ENCODE peak calls at places on chromosomes 16 and 17, in four cellular contexts. O, H, B and U are unnamed samples.

GRCh38 chr16:79767597-79768280 is 167.2 kb upstream of the MAF start:
- DNase-seq in O (no peak), B (no peak), H (no peak), U (no peak)

GRCh38 chr17:17269926-17270773 is 10.9 kb downstream of the COPS3 start:
- DNase-seq in H (no peak), O (no peak), B (no peak), U (no peak)

GRCh38 chr17:80942360-80943345 is 49.0 kb upstream of the CHMP6 start:
- DNase-seq in H (no peak), B (peak; percentile 91), O (peak; percentile 17), U (no peak)

GRCh38 chr16:27359051-27359450 is 42.9 kb upstream of the IL21R start:
- DNase-seq in B (no peak), O (no peak), H (no peak), U (no peak)

GRCh38 chr17:63015824-63016223 is 49.8 kb downstream of the TANC2 start:
- DNase-seq in O (no peak), H (no peak), B (no peak), U (no peak)

GRCh38 chr17:6948562-6948961 is 47.3 kb upstream of the ALOX12 start:
- DNase-seq in B (peak; percentile 13), H (no peak), O (no peak), U (no peak)

GRCh38 chr16:90078594-90078895 is 1.4 kb upstream of the PRDM7 start:
- DNase-seq in H (peak; percentile 29), B (no peak), O (no peak), U (no peak)

GRCh38 chr17:71208111-71208704 is 912.6 kb upstream of the SOX9 start:
- DNase-seq in H (no peak), O (no peak), B (no peak), U (no peak)

GRCh38 chr17:60134396-60135159 is 15.2 kb upstream of the CA4 start:
- DNase-seq in O (no peak), H (no peak), B (peak; percentile 57), U (no peak)

GRCh38 chr16:86222541-86222940 is 287.8 kb upstream of the FOXF1 start:
- DNase-seq in O (no peak), B (no peak), H (peak; percentile 35), U (no peak)

GRCh38 chr17:13046361-13046760 is 28.5 kb upstream of the ELAC2 start:
- DNase-seq in O (no peak), H (no peak), B (no peak), U (no peak)

GRCh38 chr16:2614761-2615191 is 67.5 kb upstream of the KCTD5 start:
- DNase-seq in O (no peak), H (no peak), B (no peak), U (no peak)

GRCh38 chr16:2339521-2340484 is 725 bp downstream of the ABCA3 start:
- DNase-seq in H (peak; percentile 61), O (no peak), B (peak; percentile 53), U (no peak)

GRCh38 chr16:4510131-4510530 is 28.4 kb downstream of the CDIP1 start:
- DNase-seq in B (no peak), O (no peak), H (no peak), U (no peak)

GRCh38 chr17:41864498-41864836 is 756 bp downstream of the KLHL11 start:
- DNase-seq in H (no peak), B (no peak), O (no peak), U (no peak)

GRCh38 chr17:18093616-18094408 is 6.1 kb downstream of the DRG2 start:
- DNase-seq in O (no peak), H (no peak), B (peak; percentile 50), U (no peak)

GRCh38 chr17:73123606-73124320 is 31.3 kb upstream of the SLC39A11 start:
- DNase-seq in O (no peak), B (no peak), H (no peak), U (no peak)

GRCh38 chr17:10617120-10617505 is 40.0 kb downstream of the MYH3 start:
- DNase-seq in B (no peak), O (no peak), H (no peak), U (no peak)

GRCh38 chr16:54050281-54051210 is 236.0 kb downstream of the IRX3 start:
- DNase-seq in H (no peak), O (no peak), B (no peak), U (no peak)

DNA sequence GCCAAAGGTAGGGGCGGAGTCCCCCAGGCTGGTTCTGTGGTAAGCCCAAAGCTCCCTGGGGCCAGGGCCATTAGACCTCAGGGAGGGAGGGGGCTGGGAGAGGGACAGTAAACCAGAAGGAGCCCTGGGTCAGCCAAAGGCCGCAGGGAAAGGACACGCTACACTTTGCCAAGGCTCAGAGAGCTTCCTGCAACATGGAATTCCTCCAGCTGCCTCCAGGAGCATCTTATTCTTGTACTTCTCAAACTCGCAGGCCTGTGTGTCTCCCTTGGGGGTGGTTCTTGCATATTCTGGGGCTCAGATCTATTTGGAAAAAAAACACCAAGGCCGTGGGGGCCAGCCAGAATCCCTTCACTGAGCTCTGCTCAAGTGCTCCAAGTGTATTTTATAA is 25.1 kb downstream of the AKAP1 start:
- DNase-seq in O (no peak), B (peak; percentile 63), H (no peak), U (no peak)
- TF ChIP-seq CTCF in O (no peak), B (no peak), H (peak; percentile 21), U (no peak)

GRCh38 chr16:87956771-87957279 is 5.6 kb downstream of the BANP start:
- DNase-seq in B (no peak), O (no peak), H (no peak), U (no peak)

GRCh38 chr16:87960851-87961250 is 9.6 kb downstream of the BANP start:
- DNase-seq in O (no peak), B (no peak), H (no peak), U (no peak)

GRCh38 chr16:87958632-87959031 is 7.4 kb downstream of the BANP start:
- DNase-seq in B (no peak), O (no peak), H (no peak), U (peak; percentile 55)

GRCh38 chr16:87957296-87958069 is 6.2 kb downstream of the BANP start:
- DNase-seq in H (no peak), O (no peak), B (no peak), U (no peak)

GRCh38 chr16:87959391-87959968 is 8.2 kb downstream of the BANP start:
- DNase-seq in O (no peak), H (no peak), B (no peak), U (no peak)
- TF ChIP-seq CTCF in O (no peak), H (no peak), B (no peak), U (no peak)

GRCh38 chr17:57584050-57584551 is 161.0 kb downstream of the CCDC182 start:
- DNase-seq in H (no peak), B (no peak), O (no peak), U (no peak)
- TF ChIP-seq CTCF in H (no peak), B (no peak), O (no peak), U (no peak)

DNA sequence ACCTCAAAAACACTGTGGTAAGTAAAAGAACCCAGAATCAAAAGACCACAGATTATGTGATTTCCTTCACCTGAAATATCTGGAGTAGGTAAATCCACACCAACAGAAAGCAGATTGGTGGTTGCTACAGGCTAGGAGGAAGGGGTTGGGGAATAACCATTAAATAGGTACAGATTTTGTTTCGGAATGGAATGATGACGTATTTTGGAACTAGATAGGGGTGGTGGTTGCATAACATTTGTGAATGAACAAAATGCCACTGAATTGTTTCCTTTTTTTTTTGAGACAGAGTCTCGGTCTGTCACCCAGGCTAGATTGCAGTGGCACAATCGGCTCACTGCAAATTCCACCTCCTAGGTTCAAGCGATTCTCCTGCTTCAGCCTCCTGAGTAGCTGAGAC is 100.9 kb upstream of the RBFOX1 start:
- DNase-seq in O (no peak), B (no peak), H (no peak), U (no peak)
- TF ChIP-seq CTCF in O (no peak), B (no peak), H (no peak), U (no peak)

GRCh38 chr17:76279742-76280287 is 14.7 kb downstream of the UBALD2 start:
- DNase-seq in H (no peak), O (no peak), B (no peak), U (no peak)
- TF ChIP-seq CTCF in H (peak; percentile 34), O (no peak), B (peak; percentile 2), U (no peak)

GRCh38 chr16:80852261-80852872 is 48.0 kb upstream of the CDYL2 start:
- DNase-seq in B (no peak), H (no peak), O (no peak), U (no peak)
- TF ChIP-seq CTCF in B (no peak), H (peak; percentile 62), O (no peak), U (peak; percentile 15)

GRCh38 chr16:70691223-70692129 is 5.6 kb upstream of the MTSS2 start:
- DNase-seq in O (no peak), B (peak; percentile 88), H (no peak), U (no peak)
- TF ChIP-seq CTCF in O (no peak), B (no peak), H (no peak), U (no peak)